ENCODE peak calls at places on chromosomes 3 and 15, in eight cellular contexts. J is IMR-90; T is NCI-H2029 treated with DMSO at 0.1 percent for 48 hours; U is GM18507; D is endodermal cell; L is DMS 273 treated with DMSO at 0.1 percent for 48 hours; B is stimulated activated naive CD4-positive, alpha-beta T cell treated with Interleukin-2 at 50 U/mL for 16 hours; E is pons. C is an unnamed sample.

GRCh38 chr3:174675426-174675825 is 183.7 kb upstream of the NAALADL2 start:
- DNase-seq in B (no peak), E (no peak), U (no peak), D (no peak), J (no peak), T (no peak), L (no peak), C (no peak)

GRCh38 chr3:60555704-60556340 is 695.4 kb downstream of the FHIT start:
- DNase-seq in T (no peak), B (no peak), L (no peak), E (no peak), U (no peak), J (peak), D (peak), C (no peak)

GRCh38 chr15:58233341-58233740 is 95.2 kb downstream of the AQP9 start:
- DNase-seq in L (no peak), T (no peak), J (no peak), B (no peak), U (no peak), E (no peak), D (no peak), C (no peak)

GRCh38 chr15:74869726-74870407 is 3.3 kb downstream of the SCAMP2 start:
- DNase-seq in U (peak), J (peak), T (no peak), E (peak), D (no peak), B (no peak), L (no peak), C (no peak)

GRCh38 chr3:23490459-23490858 is 287.3 kb downstream of the UBE2E2 start:
- DNase-seq in L (no peak), U (no peak), J (peak), D (no peak), T (no peak), B (no peak), E (no peak), C (no peak)

GRCh38 chr15:50821476-50821875 is 56.0 kb upstream of the SPPL2A start:
- DNase-seq in B (no peak), U (no peak), L (no peak), J (no peak), T (no peak), D (no peak), E (no peak), C (no peak)

GRCh38 chr3:38549486-38549885 is 53.3 kb downstream of the EXOG start:
- DNase-seq in D (peak), B (no peak), T (no peak), U (no peak), L (no peak), J (no peak), E (no peak), C (no peak)

GRCh38 chr15:31353931-31354330 is 27.3 kb downstream of the KLF13 start:
- DNase-seq in D (no peak), J (no peak), L (no peak), E (peak), U (no peak), T (no peak), B (no peak), C (no peak)

GRCh38 chr3:100789582-100789981 is 80.3 kb downstream of the TFG start:
- DNase-seq in T (no peak), J (peak), B (no peak), E (no peak), D (no peak), L (no peak), U (no peak), C (no peak)

GRCh38 chr3:126982125-126982521 is 792 bp upstream of the PLXNA1 start:
- DNase-seq in B (peak), L (no peak), T (no peak), J (peak), D (no peak), U (peak), E (peak), C (no peak)

GRCh38 chr3:177358968-177359600 is 161.8 kb upstream of the TBL1XR1 start:
- DNase-seq in E (peak), D (peak), L (peak), B (peak), U (no peak), T (no peak), J (no peak), C (peak)

GRCh38 chr3:128919988-128920387 is 40.6 kb downstream of the ACAD9 start:
- DNase-seq in U (no peak), B (no peak), L (no peak), T (no peak), D (peak), J (no peak), E (no peak), C (no peak)

GRCh38 chr3:55177749-55178148 is 249.9 kb upstream of the LRTM1 start:
- DNase-seq in L (no peak), B (no peak), E (no peak), U (no peak), T (no peak), D (no peak), J (no peak), C (no peak)

C was measured in D341Med.